ENCODE peak calls at places on chromosomes 1 and 21, in ten cellular contexts. One of them, this sample, is unnamed.

GRCh38 chr1:172449585-172450523 is 6.0 kb upstream of the PIGC start:
- DNase-seq in activated T-cell treated with anti-CD3 and anti-CD28 coated beads, Interleukin-2, amount 50 U/mL, for 1 hour: peak
- DNase-seq in amniotic stem cell: peak
- DNase-seq in neural progenitor cell: peak
- DNase-seq in suprapubic skin: no peak
- DNase-seq in MG63: peak
- DNase-seq in fibroblast of pulmonary artery: peak
- DNase-seq in NCI-H1092 treated with DMSO at 0.1 percent for 48 hours: peak
- DNase-seq in activated CD4-positive, alpha-beta T cell treated with anti-CD3 and anti-CD28 coated beads, Interleukin-2, amount 50 U/mL, for 48 hours: peak
- DNase-seq in RPMI7951: peak
- DNase-seq in this sample: no peak

GRCh38 chr1:236280438-236281285 is 1.1 kb downstream of the ERO1B start:
- DNase-seq in activated T-cell treated with anti-CD3 and anti-CD28 coated beads, Interleukin-2, amount 50 U/mL, for 1 hour: peak
- DNase-seq in amniotic stem cell: no peak
- DNase-seq in neural progenitor cell: peak
- DNase-seq in suprapubic skin: no peak
- DNase-seq in MG63: no peak
- DNase-seq in fibroblast of pulmonary artery: no peak
- DNase-seq in NCI-H1092 treated with DMSO at 0.1 percent for 48 hours: peak
- DNase-seq in activated CD4-positive, alpha-beta T cell treated with anti-CD3 and anti-CD28 coated beads, Interleukin-2, amount 50 U/mL, for 48 hours: peak
- DNase-seq in RPMI7951: no peak
- DNase-seq in this sample: no peak

GRCh38 chr1:8494681-8495080 is 176.8 kb downstream of the SLC45A1 start:
- DNase-seq in activated T-cell treated with anti-CD3 and anti-CD28 coated beads, Interleukin-2, amount 50 U/mL, for 1 hour: no peak
- DNase-seq in amniotic stem cell: no peak
- DNase-seq in neural progenitor cell: no peak
- DNase-seq in suprapubic skin: no peak
- DNase-seq in MG63: no peak
- DNase-seq in fibroblast of pulmonary artery: no peak
- DNase-seq in NCI-H1092 treated with DMSO at 0.1 percent for 48 hours: no peak
- DNase-seq in activated CD4-positive, alpha-beta T cell treated with anti-CD3 and anti-CD28 coated beads, Interleukin-2, amount 50 U/mL, for 48 hours: no peak
- DNase-seq in RPMI7951: no peak
- DNase-seq in this sample: no peak

GRCh38 chr1:102790997-102791396 is 317.3 kb downstream of the COL11A1 start:
- DNase-seq in activated T-cell treated with anti-CD3 and anti-CD28 coated beads, Interleukin-2, amount 50 U/mL, for 1 hour: no peak
- DNase-seq in amniotic stem cell: no peak
- DNase-seq in neural progenitor cell: no peak
- DNase-seq in suprapubic skin: no peak
- DNase-seq in MG63: no peak
- DNase-seq in fibroblast of pulmonary artery: peak
- DNase-seq in NCI-H1092 treated with DMSO at 0.1 percent for 48 hours: no peak
- DNase-seq in activated CD4-positive, alpha-beta T cell treated with anti-CD3 and anti-CD28 coated beads, Interleukin-2, amount 50 U/mL, for 48 hours: no peak
- DNase-seq in RPMI7951: no peak
- DNase-seq in this sample: peak

GRCh38 chr1:63622847-63623566 is 29.8 kb downstream of the PGM1 start:
- DNase-seq in activated T-cell treated with anti-CD3 and anti-CD28 coated beads, Interleukin-2, amount 50 U/mL, for 1 hour: no peak
- DNase-seq in amniotic stem cell: no peak
- DNase-seq in neural progenitor cell: peak
- DNase-seq in suprapubic skin: no peak
- DNase-seq in MG63: no peak
- DNase-seq in fibroblast of pulmonary artery: no peak
- DNase-seq in NCI-H1092 treated with DMSO at 0.1 percent for 48 hours: peak
- DNase-seq in activated CD4-positive, alpha-beta T cell treated with anti-CD3 and anti-CD28 coated beads, Interleukin-2, amount 50 U/mL, for 48 hours: no peak
- DNase-seq in RPMI7951: no peak
- DNase-seq in this sample: no peak

GRCh38 chr1:228737613-228738012 is 2.3 kb downstream of the RHOU start:
- DNase-seq in activated T-cell treated with anti-CD3 and anti-CD28 coated beads, Interleukin-2, amount 50 U/mL, for 1 hour: no peak
- DNase-seq in amniotic stem cell: no peak
- DNase-seq in neural progenitor cell: no peak
- DNase-seq in suprapubic skin: no peak
- DNase-seq in MG63: no peak
- DNase-seq in fibroblast of pulmonary artery: peak
- DNase-seq in NCI-H1092 treated with DMSO at 0.1 percent for 48 hours: no peak
- DNase-seq in activated CD4-positive, alpha-beta T cell treated with anti-CD3 and anti-CD28 coated beads, Interleukin-2, amount 50 U/mL, for 48 hours: no peak
- DNase-seq in RPMI7951: no peak
- DNase-seq in this sample: no peak

GRCh38 chr1:201896951-201897391 is 8.3 kb downstream of the SHISA4 start:
- DNase-seq in activated T-cell treated with anti-CD3 and anti-CD28 coated beads, Interleukin-2, amount 50 U/mL, for 1 hour: no peak
- DNase-seq in amniotic stem cell: no peak
- DNase-seq in neural progenitor cell: no peak
- DNase-seq in suprapubic skin: no peak
- DNase-seq in MG63: peak
- DNase-seq in fibroblast of pulmonary artery: no peak
- DNase-seq in NCI-H1092 treated with DMSO at 0.1 percent for 48 hours: no peak
- DNase-seq in activated CD4-positive, alpha-beta T cell treated with anti-CD3 and anti-CD28 coated beads, Interleukin-2, amount 50 U/mL, for 48 hours: no peak
- DNase-seq in RPMI7951: peak
- DNase-seq in this sample: no peak

GRCh38 chr1:4328402-4329071 is 325.9 kb upstream of the AJAP1 start:
- DNase-seq in activated T-cell treated with anti-CD3 and anti-CD28 coated beads, Interleukin-2, amount 50 U/mL, for 1 hour: no peak
- DNase-seq in amniotic stem cell: no peak
- DNase-seq in neural progenitor cell: no peak
- DNase-seq in suprapubic skin: no peak
- DNase-seq in MG63: no peak
- DNase-seq in fibroblast of pulmonary artery: no peak
- DNase-seq in NCI-H1092 treated with DMSO at 0.1 percent for 48 hours: no peak
- DNase-seq in activated CD4-positive, alpha-beta T cell treated with anti-CD3 and anti-CD28 coated beads, Interleukin-2, amount 50 U/mL, for 48 hours: no peak
- DNase-seq in RPMI7951: no peak
- DNase-seq in this sample: no peak

GRCh38 chr1:14071581-14071980 is 371.6 kb downstream of the PRDM2 start:
- DNase-seq in activated T-cell treated with anti-CD3 and anti-CD28 coated beads, Interleukin-2, amount 50 U/mL, for 1 hour: no peak
- DNase-seq in amniotic stem cell: no peak
- DNase-seq in neural progenitor cell: no peak
- DNase-seq in suprapubic skin: no peak
- DNase-seq in MG63: no peak
- DNase-seq in fibroblast of pulmonary artery: no peak
- DNase-seq in NCI-H1092 treated with DMSO at 0.1 percent for 48 hours: no peak
- DNase-seq in activated CD4-positive, alpha-beta T cell treated with anti-CD3 and anti-CD28 coated beads, Interleukin-2, amount 50 U/mL, for 48 hours: no peak
- DNase-seq in RPMI7951: no peak
- DNase-seq in this sample: no peak

GRCh38 chr1:27576846-27577245 is 27.1 kb downstream of the AHDC1 start:
- DNase-seq in activated T-cell treated with anti-CD3 and anti-CD28 coated beads, Interleukin-2, amount 50 U/mL, for 1 hour: no peak
- DNase-seq in amniotic stem cell: no peak
- DNase-seq in neural progenitor cell: no peak
- DNase-seq in suprapubic skin: no peak
- DNase-seq in MG63: no peak
- DNase-seq in fibroblast of pulmonary artery: no peak
- DNase-seq in NCI-H1092 treated with DMSO at 0.1 percent for 48 hours: no peak
- DNase-seq in activated CD4-positive, alpha-beta T cell treated with anti-CD3 and anti-CD28 coated beads, Interleukin-2, amount 50 U/mL, for 48 hours: no peak
- DNase-seq in RPMI7951: no peak
- DNase-seq in this sample: no peak

GRCh38 chr1:27934818-27935549 is at the start of gene SMPDL3B:
- DNase-seq in activated T-cell treated with anti-CD3 and anti-CD28 coated beads, Interleukin-2, amount 50 U/mL, for 1 hour: no peak
- DNase-seq in amniotic stem cell: no peak
- DNase-seq in neural progenitor cell: peak
- DNase-seq in suprapubic skin: no peak
- DNase-seq in MG63: no peak
- DNase-seq in fibroblast of pulmonary artery: no peak
- DNase-seq in NCI-H1092 treated with DMSO at 0.1 percent for 48 hours: no peak
- DNase-seq in activated CD4-positive, alpha-beta T cell treated with anti-CD3 and anti-CD28 coated beads, Interleukin-2, amount 50 U/mL, for 48 hours: peak
- DNase-seq in RPMI7951: no peak
- DNase-seq in this sample: no peak

GRCh38 chr21:39087976-39088370 is 95.3 kb downstream of the PSMG1 start:
- DNase-seq in activated T-cell treated with anti-CD3 and anti-CD28 coated beads, Interleukin-2, amount 50 U/mL, for 1 hour: no peak
- DNase-seq in amniotic stem cell: no peak
- DNase-seq in neural progenitor cell: no peak
- DNase-seq in suprapubic skin: no peak
- DNase-seq in MG63: no peak
- DNase-seq in fibroblast of pulmonary artery: no peak
- DNase-seq in NCI-H1092 treated with DMSO at 0.1 percent for 48 hours: no peak
- DNase-seq in activated CD4-positive, alpha-beta T cell treated with anti-CD3 and anti-CD28 coated beads, Interleukin-2, amount 50 U/mL, for 48 hours: no peak
- DNase-seq in RPMI7951: no peak
- DNase-seq in this sample: no peak

GRCh38 chr21:15159382-15160020 is 94.7 kb upstream of the NRIP1 start:
- DNase-seq in activated T-cell treated with anti-CD3 and anti-CD28 coated beads, Interleukin-2, amount 50 U/mL, for 1 hour: no peak
- DNase-seq in amniotic stem cell: no peak
- DNase-seq in neural progenitor cell: no peak
- DNase-seq in suprapubic skin: no peak
- DNase-seq in MG63: no peak
- DNase-seq in fibroblast of pulmonary artery: peak
- DNase-seq in NCI-H1092 treated with DMSO at 0.1 percent for 48 hours: no peak
- DNase-seq in activated CD4-positive, alpha-beta T cell treated with anti-CD3 and anti-CD28 coated beads, Interleukin-2, amount 50 U/mL, for 48 hours: no peak
- DNase-seq in RPMI7951: no peak
- DNase-seq in this sample: no peak

GRCh38 chr21:42644223-42645208 is 8.9 kb upstream of the PDE9A start:
- DNase-seq in activated T-cell treated with anti-CD3 and anti-CD28 coated beads, Interleukin-2, amount 50 U/mL, for 1 hour: no peak
- DNase-seq in amniotic stem cell: no peak
- DNase-seq in neural progenitor cell: no peak
- DNase-seq in suprapubic skin: no peak
- DNase-seq in MG63: no peak
- DNase-seq in fibroblast of pulmonary artery: no peak
- DNase-seq in NCI-H1092 treated with DMSO at 0.1 percent for 48 hours: no peak
- DNase-seq in activated CD4-positive, alpha-beta T cell treated with anti-CD3 and anti-CD28 coated beads, Interleukin-2, amount 50 U/mL, for 48 hours: no peak
- DNase-seq in RPMI7951: peak
- DNase-seq in this sample: no peak

GRCh38 chr1:219271914-219272545 is 98.4 kb downstream of the LYPLAL1 start:
- DNase-seq in activated T-cell treated with anti-CD3 and anti-CD28 coated beads, Interleukin-2, amount 50 U/mL, for 1 hour: no peak
- DNase-seq in amniotic stem cell: no peak
- DNase-seq in neural progenitor cell: no peak
- DNase-seq in suprapubic skin: no peak
- DNase-seq in MG63: no peak
- DNase-seq in fibroblast of pulmonary artery: no peak
- DNase-seq in NCI-H1092 treated with DMSO at 0.1 percent for 48 hours: no peak
- DNase-seq in activated CD4-positive, alpha-beta T cell treated with anti-CD3 and anti-CD28 coated beads, Interleukin-2, amount 50 U/mL, for 48 hours: no peak
- DNase-seq in RPMI7951: peak
- DNase-seq in this sample: no peak

GRCh38 chr1:3674100-3675094 is 22.1 kb downstream of the TP73 start:
- DNase-seq in activated T-cell treated with anti-CD3 and anti-CD28 coated beads, Interleukin-2, amount 50 U/mL, for 1 hour: no peak
- DNase-seq in amniotic stem cell: no peak
- DNase-seq in neural progenitor cell: no peak
- DNase-seq in suprapubic skin: no peak
- DNase-seq in MG63: no peak
- DNase-seq in fibroblast of pulmonary artery: no peak
- DNase-seq in NCI-H1092 treated with DMSO at 0.1 percent for 48 hours: no peak
- DNase-seq in activated CD4-positive, alpha-beta T cell treated with anti-CD3 and anti-CD28 coated beads, Interleukin-2, amount 50 U/mL, for 48 hours: no peak
- DNase-seq in RPMI7951: no peak
- DNase-seq in this sample: no peak

GRCh38 chr1:235295902-235296350 is 32.1 kb downstream of the ARID4B start:
- DNase-seq in activated T-cell treated with anti-CD3 and anti-CD28 coated beads, Interleukin-2, amount 50 U/mL, for 1 hour: no peak
- DNase-seq in amniotic stem cell: no peak
- DNase-seq in neural progenitor cell: no peak
- DNase-seq in suprapubic skin: no peak
- DNase-seq in MG63: peak
- DNase-seq in fibroblast of pulmonary artery: peak
- DNase-seq in NCI-H1092 treated with DMSO at 0.1 percent for 48 hours: no peak
- DNase-seq in activated CD4-positive, alpha-beta T cell treated with anti-CD3 and anti-CD28 coated beads, Interleukin-2, amount 50 U/mL, for 48 hours: no peak
- DNase-seq in RPMI7951: peak
- DNase-seq in this sample: peak

GRCh38 chr1:33439662-33440061 is 8.8 kb upstream of the PHC2 start:
- DNase-seq in activated T-cell treated with anti-CD3 and anti-CD28 coated beads, Interleukin-2, amount 50 U/mL, for 1 hour: no peak
- DNase-seq in amniotic stem cell: no peak
- DNase-seq in neural progenitor cell: peak
- DNase-seq in suprapubic skin: no peak
- DNase-seq in MG63: no peak
- DNase-seq in fibroblast of pulmonary artery: no peak
- DNase-seq in NCI-H1092 treated with DMSO at 0.1 percent for 48 hours: no peak
- DNase-seq in activated CD4-positive, alpha-beta T cell treated with anti-CD3 and anti-CD28 coated beads, Interleukin-2, amount 50 U/mL, for 48 hours: no peak
- DNase-seq in RPMI7951: no peak
- DNase-seq in this sample: no peak

GRCh38 chr1:67559222-67559700 is 125.7 kb upstream of the GADD45A start:
- DNase-seq in activated T-cell treated with anti-CD3 and anti-CD28 coated beads, Interleukin-2, amount 50 U/mL, for 1 hour: no peak
- DNase-seq in amniotic stem cell: no peak
- DNase-seq in neural progenitor cell: no peak
- DNase-seq in suprapubic skin: peak
- DNase-seq in MG63: peak
- DNase-seq in fibroblast of pulmonary artery: peak
- DNase-seq in NCI-H1092 treated with DMSO at 0.1 percent for 48 hours: no peak
- DNase-seq in activated CD4-positive, alpha-beta T cell treated with anti-CD3 and anti-CD28 coated beads, Interleukin-2, amount 50 U/mL, for 48 hours: no peak
- DNase-seq in RPMI7951: peak
- DNase-seq in this sample: no peak

GRCh38 chr1:39695011-39695410 is 3.8 kb upstream of the HPCAL4 start:
- DNase-seq in activated T-cell treated with anti-CD3 and anti-CD28 coated beads, Interleukin-2, amount 50 U/mL, for 1 hour: no peak
- DNase-seq in amniotic stem cell: no peak
- DNase-seq in neural progenitor cell: no peak
- DNase-seq in suprapubic skin: no peak
- DNase-seq in MG63: no peak
- DNase-seq in fibroblast of pulmonary artery: peak
- DNase-seq in NCI-H1092 treated with DMSO at 0.1 percent for 48 hours: no peak
- DNase-seq in activated CD4-positive, alpha-beta T cell treated with anti-CD3 and anti-CD28 coated beads, Interleukin-2, amount 50 U/mL, for 48 hours: no peak
- DNase-seq in RPMI7951: no peak
- DNase-seq in this sample: no peak

GRCh38 chr1:61056674-61057439 is 25.5 kb upstream of the NFIA start:
- DNase-seq in activated T-cell treated with anti-CD3 and anti-CD28 coated beads, Interleukin-2, amount 50 U/mL, for 1 hour: peak
- DNase-seq in amniotic stem cell: no peak
- DNase-seq in neural progenitor cell: peak
- DNase-seq in suprapubic skin: no peak
- DNase-seq in MG63: peak
- DNase-seq in fibroblast of pulmonary artery: peak
- DNase-seq in NCI-H1092 treated with DMSO at 0.1 percent for 48 hours: peak
- DNase-seq in activated CD4-positive, alpha-beta T cell treated with anti-CD3 and anti-CD28 coated beads, Interleukin-2, amount 50 U/mL, for 48 hours: peak
- DNase-seq in RPMI7951: peak
- DNase-seq in this sample: no peak

GRCh38 chr1:65813956-65814355 is 21.3 kb downstream of the PDE4B start:
- DNase-seq in activated T-cell treated with anti-CD3 and anti-CD28 coated beads, Interleukin-2, amount 50 U/mL, for 1 hour: no peak
- DNase-seq in amniotic stem cell: peak
- DNase-seq in neural progenitor cell: no peak
- DNase-seq in suprapubic skin: no peak
- DNase-seq in MG63: peak
- DNase-seq in fibroblast of pulmonary artery: no peak
- DNase-seq in NCI-H1092 treated with DMSO at 0.1 percent for 48 hours: peak
- DNase-seq in activated CD4-positive, alpha-beta T cell treated with anti-CD3 and anti-CD28 coated beads, Interleukin-2, amount 50 U/mL, for 48 hours: no peak
- DNase-seq in RPMI7951: peak
- DNase-seq in this sample: no peak

GRCh38 chr1:230898748-230899147 is 30.4 kb upstream of the C1orf198 start:
- DNase-seq in activated T-cell treated with anti-CD3 and anti-CD28 coated beads, Interleukin-2, amount 50 U/mL, for 1 hour: no peak
- DNase-seq in amniotic stem cell: no peak
- DNase-seq in neural progenitor cell: no peak
- DNase-seq in suprapubic skin: no peak
- DNase-seq in MG63: no peak
- DNase-seq in fibroblast of pulmonary artery: no peak
- DNase-seq in NCI-H1092 treated with DMSO at 0.1 percent for 48 hours: no peak
- DNase-seq in activated CD4-positive, alpha-beta T cell treated with anti-CD3 and anti-CD28 coated beads, Interleukin-2, amount 50 U/mL, for 48 hours: no peak
- DNase-seq in RPMI7951: no peak
- DNase-seq in this sample: no peak

GRCh38 chr1:9328201-9328600 is 35.5 kb downstream of the SPSB1 start:
- DNase-seq in activated T-cell treated with anti-CD3 and anti-CD28 coated beads, Interleukin-2, amount 50 U/mL, for 1 hour: no peak
- DNase-seq in amniotic stem cell: no peak
- DNase-seq in neural progenitor cell: no peak
- DNase-seq in suprapubic skin: no peak
- DNase-seq in MG63: no peak
- DNase-seq in fibroblast of pulmonary artery: no peak
- DNase-seq in NCI-H1092 treated with DMSO at 0.1 percent for 48 hours: no peak
- DNase-seq in activated CD4-positive, alpha-beta T cell treated with anti-CD3 and anti-CD28 coated beads, Interleukin-2, amount 50 U/mL, for 48 hours: no peak
- DNase-seq in RPMI7951: no peak
- DNase-seq in this sample: no peak

GRCh38 chr1:81702903-81703302 is 97.8 kb upstream of the ADGRL2 start:
- DNase-seq in activated T-cell treated with anti-CD3 and anti-CD28 coated beads, Interleukin-2, amount 50 U/mL, for 1 hour: no peak
- DNase-seq in amniotic stem cell: peak
- DNase-seq in neural progenitor cell: no peak
- DNase-seq in suprapubic skin: no peak
- DNase-seq in MG63: peak
- DNase-seq in fibroblast of pulmonary artery: peak
- DNase-seq in NCI-H1092 treated with DMSO at 0.1 percent for 48 hours: no peak
- DNase-seq in activated CD4-positive, alpha-beta T cell treated with anti-CD3 and anti-CD28 coated beads, Interleukin-2, amount 50 U/mL, for 48 hours: no peak
- DNase-seq in RPMI7951: no peak
- DNase-seq in this sample: peak

GRCh38 chr1:185971688-185972087 is 237.5 kb downstream of the HMCN1 start:
- DNase-seq in activated T-cell treated with anti-CD3 and anti-CD28 coated beads, Interleukin-2, amount 50 U/mL, for 1 hour: no peak
- DNase-seq in amniotic stem cell: no peak
- DNase-seq in neural progenitor cell: no peak
- DNase-seq in suprapubic skin: no peak
- DNase-seq in MG63: no peak
- DNase-seq in fibroblast of pulmonary artery: peak
- DNase-seq in NCI-H1092 treated with DMSO at 0.1 percent for 48 hours: no peak
- DNase-seq in activated CD4-positive, alpha-beta T cell treated with anti-CD3 and anti-CD28 coated beads, Interleukin-2, amount 50 U/mL, for 48 hours: no peak
- DNase-seq in RPMI7951: peak
- DNase-seq in this sample: peak

GRCh38 chr1:1943834-1944570 is 24.9 kb upstream of the TMEM52 start:
- DNase-seq in activated T-cell treated with anti-CD3 and anti-CD28 coated beads, Interleukin-2, amount 50 U/mL, for 1 hour: peak
- DNase-seq in amniotic stem cell: no peak
- DNase-seq in neural progenitor cell: peak
- DNase-seq in suprapubic skin: no peak
- DNase-seq in MG63: peak
- DNase-seq in fibroblast of pulmonary artery: peak
- DNase-seq in NCI-H1092 treated with DMSO at 0.1 percent for 48 hours: peak
- DNase-seq in activated CD4-positive, alpha-beta T cell treated with anti-CD3 and anti-CD28 coated beads, Interleukin-2, amount 50 U/mL, for 48 hours: peak
- DNase-seq in RPMI7951: peak
- DNase-seq in this sample: no peak

GRCh38 chr1:214281902-214282695 is 1.1 kb downstream of the SMYD2 start:
- DNase-seq in activated T-cell treated with anti-CD3 and anti-CD28 coated beads, Interleukin-2, amount 50 U/mL, for 1 hour: no peak
- DNase-seq in amniotic stem cell: peak
- DNase-seq in neural progenitor cell: peak
- DNase-seq in suprapubic skin: no peak
- DNase-seq in MG63: peak
- DNase-seq in fibroblast of pulmonary artery: peak
- DNase-seq in NCI-H1092 treated with DMSO at 0.1 percent for 48 hours: peak
- DNase-seq in activated CD4-positive, alpha-beta T cell treated with anti-CD3 and anti-CD28 coated beads, Interleukin-2, amount 50 U/mL, for 48 hours: no peak
- DNase-seq in RPMI7951: peak
- DNase-seq in this sample: no peak